ENCODE peak calls at places on chromosomes 12 and 14, in five cellular contexts. One of them, this sample, is unnamed.

GRCh38 chr14:101333335-101334280 is 227.7 kb upstream of the DIO3 start:
- DNase-seq in neural progenitor cell: peak
- DNase-seq in HCT116: no peak
- DNase-seq in hepatocyte: no peak
- DNase-seq in PC-3: peak
- DNase-seq in this sample: no peak

GRCh38 chr14:23829736-23830474 is 123.7 kb upstream of the DHRS4 start:
- DNase-seq in neural progenitor cell: no peak
- DNase-seq in HCT116: peak
- DNase-seq in hepatocyte: peak
- DNase-seq in PC-3: peak
- DNase-seq in this sample: peak

GRCh38 chr14:26531894-26532293 is 65.9 kb downstream of the NOVA1 start:
- DNase-seq in neural progenitor cell: no peak
- DNase-seq in HCT116: no peak
- DNase-seq in hepatocyte: peak
- DNase-seq in PC-3: peak
- DNase-seq in this sample: peak

GRCh38 chr12:93319523-93320045 is 58.1 kb upstream of the NUDT4 start:
- DNase-seq in neural progenitor cell: no peak
- DNase-seq in HCT116: no peak
- DNase-seq in hepatocyte: no peak
- DNase-seq in PC-3: no peak
- DNase-seq in this sample: peak

GRCh38 chr14:39431416-39432178 is 636 bp downstream of the FBXO33 start:
- DNase-seq in neural progenitor cell: peak
- DNase-seq in HCT116: peak
- DNase-seq in hepatocyte: peak
- DNase-seq in PC-3: peak
- DNase-seq in this sample: peak

GRCh38 chr14:44846232-44846824 is 115.4 kb downstream of the KLHL28 start:
- DNase-seq in neural progenitor cell: peak
- DNase-seq in HCT116: peak
- DNase-seq in hepatocyte: peak
- DNase-seq in PC-3: peak
- DNase-seq in this sample: peak

GRCh38 chr14:38255673-38256357 is at the start of gene CLEC14A:
- DNase-seq in neural progenitor cell: peak
- DNase-seq in HCT116: no peak
- DNase-seq in hepatocyte: peak
- DNase-seq in PC-3: no peak
- DNase-seq in this sample: peak

GRCh38 chr14:93056840-93057585 is 58.7 kb downstream of the ITPK1 start:
- DNase-seq in neural progenitor cell: no peak
- DNase-seq in HCT116: no peak
- DNase-seq in hepatocyte: no peak
- DNase-seq in PC-3: no peak
- DNase-seq in this sample: peak

GRCh38 chr12:85872497-85873091 is 1.5 kb upstream of the NTS start:
- DNase-seq in neural progenitor cell: peak
- DNase-seq in HCT116: peak
- DNase-seq in hepatocyte: peak
- DNase-seq in PC-3: peak
- DNase-seq in this sample: peak
- TF ChIP-seq EZH2phosphoT487 in neural progenitor cell: no peak
- TF ChIP-seq EZH2phosphoT487 in HCT116: no peak
- TF ChIP-seq EZH2phosphoT487 in hepatocyte: no peak
- TF ChIP-seq EZH2phosphoT487 in PC-3: no peak
- TF ChIP-seq EZH2phosphoT487 in this sample: no peak

GRCh38 chr14:57712101-57712500 is 153.8 kb downstream of the SLC35F4 start:
- DNase-seq in neural progenitor cell: no peak
- DNase-seq in HCT116: no peak
- DNase-seq in hepatocyte: no peak
- DNase-seq in PC-3: no peak
- DNase-seq in this sample: no peak
- H3K27ac ChIP-seq in neural progenitor cell: no peak
- H3K27ac ChIP-seq in HCT116: no peak
- H3K27ac ChIP-seq in hepatocyte: no peak
- H3K27ac ChIP-seq in PC-3: no peak
- H3K27ac ChIP-seq in this sample: no peak

GRCh38 chr14:52876806-52877205 is 74.0 kb downstream of the FERMT2 start:
- DNase-seq in neural progenitor cell: no peak
- DNase-seq in HCT116: no peak
- DNase-seq in hepatocyte: no peak
- DNase-seq in PC-3: no peak
- DNase-seq in this sample: peak
- TF ChIP-seq EZH2phosphoT487 in neural progenitor cell: no peak
- TF ChIP-seq EZH2phosphoT487 in HCT116: no peak
- TF ChIP-seq EZH2phosphoT487 in hepatocyte: no peak
- TF ChIP-seq EZH2phosphoT487 in PC-3: no peak
- TF ChIP-seq EZH2phosphoT487 in this sample: no peak

DNA sequence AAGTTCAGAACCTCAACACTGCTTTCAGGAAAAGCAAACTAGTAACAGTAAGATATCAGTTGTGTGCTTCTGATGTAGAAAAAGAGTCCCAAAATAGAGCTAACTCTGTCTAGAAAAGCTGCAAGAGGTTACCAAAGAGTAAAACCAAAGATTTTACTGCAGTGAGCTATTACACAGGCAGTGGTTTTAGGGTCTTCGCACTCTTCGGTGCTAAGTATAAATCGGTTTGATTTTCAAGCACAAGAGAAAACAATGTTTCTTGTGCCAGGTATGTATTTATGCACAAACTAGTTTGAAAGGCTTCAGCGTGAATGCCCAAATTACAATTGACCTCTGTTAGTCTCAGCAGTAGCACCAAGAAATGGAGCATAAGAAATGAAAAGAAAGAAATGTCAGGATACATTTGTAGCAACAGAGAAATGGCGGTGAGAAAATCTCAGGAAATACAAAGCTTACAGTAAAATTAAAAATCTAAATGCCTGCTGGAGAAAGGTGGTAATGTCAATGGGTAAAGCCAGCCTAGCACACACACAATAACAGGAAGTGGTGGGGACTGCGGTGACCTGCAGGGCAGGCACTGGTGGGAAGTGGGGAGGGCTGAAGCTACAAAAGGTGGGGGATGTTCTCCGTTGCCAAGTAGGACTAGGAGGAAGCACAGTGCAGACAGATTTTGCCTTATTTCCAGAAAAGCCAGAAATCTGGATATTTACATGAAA is 18.0 kb upstream of the DYRK2 start:
- DNase-seq in neural progenitor cell: peak
- DNase-seq in HCT116: no peak
- DNase-seq in hepatocyte: no peak
- DNase-seq in PC-3: peak
- DNase-seq in this sample: no peak
- H3K27ac ChIP-seq in neural progenitor cell: no peak
- H3K27ac ChIP-seq in HCT116: no peak
- H3K27ac ChIP-seq in hepatocyte: no peak
- H3K27ac ChIP-seq in PC-3: no peak
- H3K27ac ChIP-seq in this sample: no peak

GRCh38 chr14:64761441-64762043 is 57.3 kb downstream of the PLEKHG3 start:
- DNase-seq in neural progenitor cell: no peak
- DNase-seq in HCT116: no peak
- DNase-seq in hepatocyte: peak
- DNase-seq in PC-3: peak
- DNase-seq in this sample: peak
- TF ChIP-seq EZH2phosphoT487 in neural progenitor cell: no peak
- TF ChIP-seq EZH2phosphoT487 in HCT116: no peak
- TF ChIP-seq EZH2phosphoT487 in hepatocyte: no peak
- TF ChIP-seq EZH2phosphoT487 in PC-3: no peak
- TF ChIP-seq EZH2phosphoT487 in this sample: no peak

DNA sequence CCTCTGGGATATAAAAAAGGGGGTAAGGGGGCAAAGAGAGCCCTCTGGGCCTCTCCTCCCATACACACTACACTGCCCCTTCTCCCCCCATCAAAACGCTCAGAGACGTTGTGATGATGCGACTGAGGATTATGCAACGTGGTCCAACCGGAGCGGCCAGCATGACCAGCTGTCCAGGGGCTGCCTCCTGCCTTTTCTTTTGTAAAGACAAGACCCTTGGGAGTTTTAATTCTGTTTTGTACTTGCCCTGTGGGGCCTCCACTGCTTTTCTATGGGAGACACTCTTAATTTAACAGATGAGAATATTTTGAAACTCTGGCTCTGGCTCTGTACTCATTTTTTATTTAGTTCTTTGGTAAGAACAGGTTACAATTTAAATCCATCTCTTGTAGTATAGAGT is 7.2 kb downstream of the MBD6 start:
- DNase-seq in neural progenitor cell: no peak
- DNase-seq in HCT116: no peak
- DNase-seq in hepatocyte: no peak
- DNase-seq in PC-3: no peak
- DNase-seq in this sample: no peak
- H3K27ac ChIP-seq in neural progenitor cell: no peak
- H3K27ac ChIP-seq in HCT116: no peak
- H3K27ac ChIP-seq in hepatocyte: no peak
- H3K27ac ChIP-seq in PC-3: no peak
- H3K27ac ChIP-seq in this sample: no peak

GRCh38 chr12:97650242-97650641 is 187.6 kb downstream of the RMST start:
- DNase-seq in neural progenitor cell: no peak
- DNase-seq in HCT116: no peak
- DNase-seq in hepatocyte: peak
- DNase-seq in PC-3: peak
- DNase-seq in this sample: no peak
- TF ChIP-seq EZH2phosphoT487 in neural progenitor cell: no peak
- TF ChIP-seq EZH2phosphoT487 in HCT116: no peak
- TF ChIP-seq EZH2phosphoT487 in hepatocyte: no peak
- TF ChIP-seq EZH2phosphoT487 in PC-3: no peak
- TF ChIP-seq EZH2phosphoT487 in this sample: no peak

GRCh38 chr14:61196034-61196433 is 85.1 kb downstream of the TMEM30B start:
- DNase-seq in neural progenitor cell: no peak
- DNase-seq in HCT116: no peak
- DNase-seq in hepatocyte: no peak
- DNase-seq in PC-3: peak
- DNase-seq in this sample: no peak
- H3K27ac ChIP-seq in neural progenitor cell: no peak
- H3K27ac ChIP-seq in HCT116: no peak
- H3K27ac ChIP-seq in hepatocyte: no peak
- H3K27ac ChIP-seq in PC-3: no peak
- H3K27ac ChIP-seq in this sample: no peak